ENCODE peak calls at places on chromosomes 11 and 22, in eight cellular contexts. G, P, M, D, Y, T, E and U are unnamed samples.

GRCh38 chr11:124075841-124076571 is 34.9 kb upstream of the OR10G7 start:
- DNase-seq in G (no peak), M (peak), Y (no peak), P (no peak), T (peak), D (no peak), E (no peak), U (no peak)

GRCh38 chr11:128409476-128409875 is 177.9 kb downstream of the ETS1 start:
- DNase-seq in Y (peak), E (no peak), P (no peak), D (no peak), M (no peak), T (no peak), G (peak), U (no peak)

GRCh38 chr11:68471360-68472340 is 11.1 kb downstream of the PPP6R3 start:
- DNase-seq in T (peak), E (no peak), D (no peak), Y (no peak), G (no peak), M (no peak), P (no peak), U (no peak)

GRCh38 chr11:41201156-41201555 is 258.3 kb downstream of the LRRC4C start:
- DNase-seq in G (peak), Y (no peak), E (peak), T (no peak), D (peak), M (no peak), P (peak), U (peak)

GRCh38 chr22:30245985-30246901 is at the start of gene LIF:
- DNase-seq in E (no peak), P (no peak), M (no peak), G (no peak), T (peak), D (peak), Y (no peak), U (no peak)

GRCh38 chr11:14904745-14905103 is 12.7 kb upstream of the CYP2R1 start:
- DNase-seq in E (no peak), P (peak), M (peak), T (peak), Y (no peak), D (peak), G (no peak), U (no peak)

GRCh38 chr11:2726964-2727363 is 27.2 kb upstream of the KCNQ1OT1 start:
- DNase-seq in E (no peak), D (no peak), T (no peak), M (no peak), Y (no peak), G (no peak), P (no peak), U (no peak)

GRCh38 chr11:118194835-118195627 is 18.6 kb upstream of the SCN2B start:
- DNase-seq in E (peak), D (peak), P (peak), T (peak), Y (peak), M (peak), G (peak), U (peak)

GRCh38 chr22:30996462-30996861 is 27.4 kb downstream of the TUG1 start:
- DNase-seq in Y (no peak), G (no peak), P (no peak), E (no peak), D (no peak), T (no peak), M (no peak), U (no peak)

GRCh38 chr22:22372063-22372462 is 127.5 kb downstream of the VPREB1 start:
- DNase-seq in E (no peak), P (no peak), T (no peak), D (no peak), Y (no peak), M (no peak), G (no peak), U (no peak)

GRCh38 chr11:72736452-72737069 is 15.6 kb downstream of the ARAP1 start:
- DNase-seq in G (peak), D (no peak), Y (no peak), T (peak), M (peak), P (no peak), E (no peak), U (no peak)

GRCh38 chr11:44030276-44030932 is 17.4 kb upstream of the ACCSL start:
- DNase-seq in T (no peak), D (peak), M (no peak), G (no peak), P (peak), E (no peak), Y (no peak), U (no peak)

GRCh38 chr11:111066861-111067260 is 178.7 kb upstream of the POU2AF2 start:
- DNase-seq in G (no peak), D (no peak), T (no peak), P (no peak), E (no peak), M (no peak), Y (no peak), U (no peak)

GRCh38 chr22:43616645-43617044 is 195.5 kb downstream of the EFCAB6 start:
- DNase-seq in T (peak), Y (no peak), M (no peak), D (no peak), E (no peak), G (no peak), P (no peak), U (peak)

GRCh38 chr11:21948876-21949275 is 244.0 kb upstream of the ANO5 start:
- DNase-seq in G (no peak), P (no peak), E (no peak), Y (no peak), T (no peak), M (no peak), D (no peak), U (no peak)

GRCh38 chr11:128653828-128654231 is 40.0 kb upstream of the FLI1 start:
- DNase-seq in G (no peak), T (peak), E (no peak), P (peak), Y (no peak), M (peak), D (no peak), U (no peak)

GRCh38 chr22:36818010-36818642 is 1.3 kb upstream of the PVALB start:
- DNase-seq in E (no peak), Y (no peak), M (no peak), T (no peak), D (no peak), G (no peak), P (no peak), U (no peak)

GRCh38 chr11:72629266-72629665 is 45.0 kb downstream of the PDE2A start:
- DNase-seq in E (no peak), Y (no peak), T (peak), M (peak), D (no peak), G (no peak), P (no peak), U (no peak)

GRCh38 chr11:17703951-17704350 is 15.4 kb upstream of the MYOD1 start:
- DNase-seq in D (no peak), Y (no peak), T (no peak), G (no peak), M (no peak), E (no peak), P (no peak), U (no peak)

GRCh38 chr22:21778705-21779363 is 43.2 kb upstream of the YPEL1 start:
- DNase-seq in M (no peak), P (peak), E (no peak), D (no peak), T (no peak), G (no peak), Y (no peak), U (no peak)

GRCh38 chr11:117437041-117437790 is 109.6 kb downstream of the CEP164 start:
- DNase-seq in D (no peak), Y (no peak), P (no peak), M (no peak), T (no peak), E (no peak), G (no peak), U (no peak)

GRCh38 chr22:46047226-46047625 is 70.3 kb upstream of the WNT7B start:
- DNase-seq in D (no peak), T (no peak), E (no peak), G (no peak), P (no peak), Y (no peak), M (peak), U (no peak)

GRCh38 chr11:117876341-117877119 is at the start of gene FXYD6:
- DNase-seq in M (peak), G (no peak), P (peak), D (peak), E (peak), T (no peak), Y (no peak), U (no peak)

GRCh38 chr11:124961972-124962609 is 8.1 kb downstream of the CCDC15 start:
- DNase-seq in Y (peak), E (peak), T (peak), D (peak), P (no peak), G (peak), M (no peak), U (peak)

GRCh38 chr11:131423715-131424114 is 53.3 kb downstream of the NTM start:
- DNase-seq in Y (no peak), E (no peak), T (peak), D (no peak), M (no peak), P (no peak), G (peak), U (no peak)

GRCh38 chr11:96155627-96156378 is 187.2 kb downstream of the MAML2 start:
- DNase-seq in E (no peak), P (peak), T (peak), D (no peak), G (peak), M (peak), Y (peak), U (peak)